ENCODE peak calls at places on chromosome 13, in five cellular contexts. W is MM.1S; V is naive thymus-derived CD4-positive, alpha-beta T cell; D is tibial nerve; Q is NT2/D1. G is an unnamed sample. For H3K4me1, the result is how much of the 10 kb centered on the place peaks cover.

GRCh38 chr13:50450279-50450678 is 393.2 kb downstream of the DLEU7 start:
- DNase-seq in D (no peak), V (no peak), Q (no peak), W (no peak), G (no peak)

GRCh38 chr13:60226507-60226906 is 62.8 kb upstream of the DIAPH3 start:
- DNase-seq in Q (no peak), D (no peak), W (no peak), V (no peak), G (peak)

GRCh38 chr13:24184265-24184841 is 23.8 kb downstream of the SPATA13 start:
- DNase-seq in D (no peak), V (no peak), W (no peak), Q (no peak), G (no peak)

GRCh38 chr13:106033634-106034033 is 501.8 kb downstream of the EFNB2 start:
- DNase-seq in V (no peak), D (no peak), Q (no peak), W (no peak), G (no peak)

GRCh38 chr13:57716295-57716694 is 84.8 kb downstream of the PCDH17 start:
- DNase-seq in D (no peak), V (no peak), W (no peak), Q (peak), G (no peak)

GRCh38 chr13:94914829-94915228 is 202.5 kb upstream of the SOX21 start:
- DNase-seq in V (no peak), D (no peak), W (no peak), Q (no peak), G (no peak)

GRCh38 chr13:85080726-85081125 is 718.5 kb downstream of the SLITRK6 start:
- DNase-seq in V (no peak), D (no peak), Q (no peak), W (no peak), G (no peak)

GRCh38 chr13:37747071-37747612 is 122.4 kb downstream of the TRPC4 start:
- DNase-seq in Q (no peak), V (no peak), W (no peak), D (no peak), G (no peak)

GRCh38 chr13:47216176-47216822 is 319.4 kb upstream of the HTR2A start:
- DNase-seq in W (peak), V (no peak), Q (no peak), D (no peak), G (no peak)

GRCh38 chr13:36212789-36213188 is 1.6 kb downstream of the SOHLH2 start:
- DNase-seq in V (no peak), D (no peak), W (no peak), Q (no peak), G (peak)

GRCh38 chr13:23752111-23753001 is 136.8 kb downstream of the MIPEP start:
- DNase-seq in Q (no peak), D (no peak), V (no peak), W (peak), G (no peak)

GRCh38 chr13:32427852-32428580 is at the start of gene N4BP2L1:
- DNase-seq in Q (no peak), D (peak), W (peak), V (peak), G (peak)

GRCh38 chr13:106318941-106319411 is 216.5 kb downstream of the EFNB2 start:
- DNase-seq in W (no peak), D (no peak), Q (no peak), V (no peak), G (peak)

GRCh38 chr13:80386001-80386400 is 45.1 kb upstream of the SPRY2 start:
- DNase-seq in W (no peak), Q (no peak), V (no peak), D (no peak), G (no peak)

GRCh38 chr13:30763786-30764440 is 28.6 kb downstream of the ALOX5AP start:
- DNase-seq in D (no peak), V (no peak), W (no peak), Q (no peak), G (peak)

GRCh38 chr13:69109891-69110525 is 997.6 kb upstream of the ATXN8OS start:
- DNase-seq in D (no peak), W (no peak), Q (no peak), V (no peak), G (no peak)

GRCh38 chr13:76813874-76814273 is 72.3 kb downstream of the KCTD12 start:
- DNase-seq in V (no peak), W (peak), Q (no peak), D (no peak), G (no peak)

GRCh38 chr13:22169473-22169872 is 498.6 kb downstream of the FGF9 start:
- DNase-seq in D (no peak), V (no peak), Q (no peak), W (no peak), G (no peak)

GRCh38 chr13:29511980-29512379 is 83.5 kb downstream of the SLC7A1 start:
- DNase-seq in Q (no peak), D (peak), V (no peak), W (no peak), G (peak)

GRCh38 chr13:64410654-64411053 is 2819.5 kb downstream of the PCDH9 start:
- DNase-seq in V (no peak), Q (no peak), W (no peak), D (no peak), G (no peak)

GRCh38 chr13:71525004-71525403 is 342.0 kb downstream of the DACH1 start:
- DNase-seq in V (no peak), D (no peak), W (no peak), Q (no peak), G (no peak)

GRCh38 chr13:59447846-59448620 is 715.7 kb downstream of the DIAPH3 start:
- DNase-seq in D (no peak), Q (peak), W (no peak), V (no peak), G (no peak)

GRCh38 chr13:23159205-23159586 is 21.6 kb upstream of the SGCG start:
- DNase-seq in Q (peak), D (no peak), V (no peak), W (peak), G (peak)

GRCh38 chr13:50453238-50453637 is 390.3 kb downstream of the DLEU7 start:
- DNase-seq in Q (no peak), V (no peak), D (no peak), W (no peak), G (no peak)

GRCh38 chr13:44309771-44310767 is 63.6 kb upstream of the SERP2 start:
- DNase-seq in D (no peak), W (no peak), Q (no peak), V (no peak), G (no peak)

GRCh38 chr13:98979012-98979411 is 1.1 kb upstream of the DOCK9 start:
- DNase-seq in Q (no peak), D (no peak), W (no peak), V (no peak), G (no peak)

GRCh38 chr13:59413121-59413520 is 750.6 kb downstream of the DIAPH3 start:
- DNase-seq in V (no peak), D (no peak), W (no peak), Q (no peak), G (no peak)

GRCh38 chr13:33349996-33350826 is 64.7 kb upstream of the STARD13 start:
- DNase-seq in W (no peak), D (peak), V (no peak), Q (no peak), G (peak)

GRCh38 chr13:32581177-32581786 is 5.0 kb upstream of the PDS5B start:
- DNase-seq in W (peak), V (peak), Q (no peak), D (no peak), G (peak)

GRCh38 chr13:66492479-66492878 is 737.7 kb downstream of the PCDH9 start:
- DNase-seq in Q (no peak), D (no peak), W (peak), V (no peak), G (no peak)

GRCh38 chr13:39484506-39485313 is 118.3 kb downstream of the LHFPL6 start:
- DNase-seq in W (no peak), V (no peak), Q (no peak), D (no peak), G (peak)
- H3K4me1 ChIP-seq in W (under half), V (under half), Q (under half), D (under half), G (under half)

GRCh38 chr13:110699148-110700145 is 6.5 kb downstream of the CARS2 start:
- DNase-seq in D (no peak), V (no peak), Q (no peak), W (no peak), G (no peak)
- H3K4me1 ChIP-seq in D (under half), V (under half), Q (under half), W (under half), G (under half)

GRCh38 chr13:114148521-114148855 is 16.1 kb upstream of the RASA3 start:
- DNase-seq in D (no peak), V (peak), W (peak), Q (no peak), G (no peak)
- H3K4me1 ChIP-seq in D (under half), V (half or more), W (under half), Q (under half), G (under half)

GRCh38 chr13:41919031-41919740 is 41.7 kb downstream of the VWA8 start:
- DNase-seq in V (no peak), W (no peak), Q (no peak), D (no peak), G (no peak)

GRCh38 chr13:41916173-41916954 is 44.5 kb downstream of the VWA8 start:
- DNase-seq in Q (no peak), D (no peak), V (no peak), W (peak), G (peak)

GRCh38 chr13:41915096-41915495 is 45.8 kb downstream of the VWA8 start:
- DNase-seq in V (no peak), D (no peak), Q (no peak), W (no peak), G (no peak)

GRCh38 chr13:41917641-41918040 is 43.3 kb downstream of the VWA8 start:
- DNase-seq in W (no peak), Q (no peak), V (no peak), D (no peak), G (peak)

DNA sequence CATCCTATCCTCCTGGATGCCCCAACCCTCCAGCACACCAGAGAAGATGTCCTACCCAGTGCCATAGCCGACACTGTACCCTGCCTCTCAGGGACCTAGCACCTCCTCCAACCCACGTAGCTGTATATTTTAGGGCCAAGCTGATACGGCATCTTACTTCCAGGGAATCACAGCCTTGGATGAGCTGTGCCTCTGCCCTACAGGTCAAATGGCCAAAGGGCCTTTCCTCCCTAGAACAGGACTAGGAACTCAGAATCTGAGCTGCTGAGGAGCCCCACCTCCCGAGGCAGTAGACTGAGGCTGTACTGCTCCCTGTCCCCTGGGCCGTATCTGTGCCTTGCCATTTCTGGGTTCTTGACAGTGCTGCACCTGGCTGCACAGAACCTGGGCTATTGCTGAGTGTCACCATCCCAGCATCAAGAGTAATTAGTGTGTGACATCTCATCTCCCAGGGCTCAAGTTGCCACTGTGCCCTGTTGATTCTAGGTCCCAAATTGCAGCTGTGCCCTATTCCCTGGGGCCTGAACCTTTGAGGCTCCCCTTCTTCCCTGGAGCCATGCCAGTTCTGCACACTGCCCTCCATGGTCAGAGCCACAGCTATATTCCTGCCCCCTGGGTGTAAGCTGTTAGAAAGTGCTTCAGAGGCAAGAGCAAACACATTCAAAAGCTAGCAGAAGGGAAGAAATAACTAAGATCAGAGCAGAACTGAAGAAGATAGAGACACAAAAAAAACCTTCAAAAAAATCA is 41.0 kb downstream of the VWA8 start:
- DNase-seq in Q (no peak), W (no peak), D (no peak), V (no peak), G (no peak)
- H3K4me1 ChIP-seq in Q (under half), W (under half), D (under half), V (under half), G (under half)

G was measured in cardiac muscle cell.